ENCODE peak calls at places on chromosomes 5 and 9, in six cellular contexts. One of them, this sample, is unnamed.

GRCh38 chr5:71932649-71933338 is 174.5 kb upstream of the MAP1B start:
- DNase-seq in heart right ventricle: peak
- DNase-seq in sigmoid colon: no peak
- DNase-seq in neural crest cell: peak
- DNase-seq in cardiac fibroblast: peak
- DNase-seq in fibroblast of lung: peak
- DNase-seq in this sample: peak

GRCh38 chr9:98900725-98901124 is 43.0 kb upstream of the COL15A1 start:
- DNase-seq in cardiac fibroblast: no peak
- DNase-seq in neural crest cell: no peak
- DNase-seq in sigmoid colon: no peak
- DNase-seq in heart right ventricle: no peak
- DNase-seq in fibroblast of lung: no peak
- DNase-seq in this sample: no peak

GRCh38 chr5:131114754-131115153 is 50.3 kb downstream of the HINT1 start:
- DNase-seq in sigmoid colon: no peak
- DNase-seq in neural crest cell: no peak
- DNase-seq in heart right ventricle: no peak
- DNase-seq in cardiac fibroblast: no peak
- DNase-seq in fibroblast of lung: no peak
- DNase-seq in this sample: no peak

GRCh38 chr5:96094904-96095303 is 133.3 kb upstream of the ELL2 start:
- DNase-seq in neural crest cell: no peak
- DNase-seq in fibroblast of lung: no peak
- DNase-seq in heart right ventricle: no peak
- DNase-seq in sigmoid colon: no peak
- DNase-seq in cardiac fibroblast: no peak
- DNase-seq in this sample: no peak

GRCh38 chr5:173547579-173547978 is 68.9 kb downstream of the BOD1 start:
- DNase-seq in cardiac fibroblast: peak
- DNase-seq in neural crest cell: no peak
- DNase-seq in sigmoid colon: no peak
- DNase-seq in heart right ventricle: no peak
- DNase-seq in fibroblast of lung: peak
- DNase-seq in this sample: no peak

GRCh38 chr5:9622891-9623547 is 7.1 kb downstream of the TAS2R1 start:
- DNase-seq in neural crest cell: no peak
- DNase-seq in sigmoid colon: no peak
- DNase-seq in heart right ventricle: no peak
- DNase-seq in cardiac fibroblast: peak
- DNase-seq in fibroblast of lung: peak
- DNase-seq in this sample: no peak

GRCh38 chr5:168211245-168211644 is 80.2 kb upstream of the WWC1 start:
- DNase-seq in sigmoid colon: no peak
- DNase-seq in fibroblast of lung: no peak
- DNase-seq in neural crest cell: no peak
- DNase-seq in heart right ventricle: no peak
- DNase-seq in cardiac fibroblast: no peak
- DNase-seq in this sample: no peak

GRCh38 chr9:77648458-77649108 is 461 bp upstream of the GNA14 start:
- DNase-seq in neural crest cell: no peak
- DNase-seq in sigmoid colon: peak
- DNase-seq in heart right ventricle: peak
- DNase-seq in cardiac fibroblast: peak
- DNase-seq in fibroblast of lung: peak
- DNase-seq in this sample: no peak

GRCh38 chr9:132451276-132451675 is 41.3 kb downstream of the CFAP77 start:
- DNase-seq in fibroblast of lung: no peak
- DNase-seq in heart right ventricle: no peak
- DNase-seq in cardiac fibroblast: no peak
- DNase-seq in sigmoid colon: no peak
- DNase-seq in neural crest cell: no peak
- DNase-seq in this sample: no peak

GRCh38 chr5:94711785-94712184 is 93.3 kb downstream of the SLF1 start:
- DNase-seq in cardiac fibroblast: no peak
- DNase-seq in heart right ventricle: no peak
- DNase-seq in sigmoid colon: no peak
- DNase-seq in neural crest cell: no peak
- DNase-seq in fibroblast of lung: no peak
- DNase-seq in this sample: no peak

GRCh38 chr5:68778467-68778866 is 315.3 kb upstream of the SLC30A5 start:
- DNase-seq in heart right ventricle: no peak
- DNase-seq in fibroblast of lung: no peak
- DNase-seq in cardiac fibroblast: no peak
- DNase-seq in neural crest cell: no peak
- DNase-seq in sigmoid colon: no peak
- DNase-seq in this sample: no peak

GRCh38 chr9:518540-518939 is 303.9 kb downstream of the DOCK8 start:
- DNase-seq in neural crest cell: no peak
- DNase-seq in sigmoid colon: no peak
- DNase-seq in fibroblast of lung: no peak
- DNase-seq in heart right ventricle: no peak
- DNase-seq in cardiac fibroblast: no peak
- DNase-seq in this sample: no peak

GRCh38 chr5:56910123-56910951 is 941 bp downstream of the SETD9 start:
- DNase-seq in cardiac fibroblast: no peak
- DNase-seq in sigmoid colon: peak
- DNase-seq in neural crest cell: no peak
- DNase-seq in fibroblast of lung: peak
- DNase-seq in heart right ventricle: peak
- DNase-seq in this sample: peak

GRCh38 chr9:120780367-120780766 is 12.8 kb downstream of the FBXW2 start:
- DNase-seq in neural crest cell: no peak
- DNase-seq in heart right ventricle: no peak
- DNase-seq in fibroblast of lung: no peak
- DNase-seq in sigmoid colon: no peak
- DNase-seq in cardiac fibroblast: no peak
- DNase-seq in this sample: no peak

GRCh38 chr5:55154893-55155292 is 5.1 kb upstream of the GPX8 start:
- DNase-seq in sigmoid colon: no peak
- DNase-seq in fibroblast of lung: peak
- DNase-seq in heart right ventricle: no peak
- DNase-seq in cardiac fibroblast: peak
- DNase-seq in neural crest cell: no peak
- DNase-seq in this sample: no peak

GRCh38 chr5:56919942-56920662 is 10.7 kb downstream of the SETD9 start:
- DNase-seq in heart right ventricle: no peak
- DNase-seq in cardiac fibroblast: no peak
- DNase-seq in sigmoid colon: no peak
- DNase-seq in neural crest cell: no peak
- DNase-seq in fibroblast of lung: no peak
- DNase-seq in this sample: no peak

GRCh38 chr5:154386952-154387629 is 58.7 kb upstream of the SAP30L start:
- DNase-seq in fibroblast of lung: no peak
- DNase-seq in cardiac fibroblast: no peak
- DNase-seq in heart right ventricle: no peak
- DNase-seq in neural crest cell: no peak
- DNase-seq in sigmoid colon: no peak
- DNase-seq in this sample: no peak

GRCh38 chr5:72849546-72849945 is 33.1 kb downstream of the TNPO1 start:
- DNase-seq in sigmoid colon: no peak
- DNase-seq in cardiac fibroblast: no peak
- DNase-seq in neural crest cell: no peak
- DNase-seq in heart right ventricle: no peak
- DNase-seq in fibroblast of lung: no peak
- DNase-seq in this sample: no peak

GRCh38 chr9:76177924-76178323 is 216.3 kb downstream of the RFK start:
- DNase-seq in fibroblast of lung: no peak
- DNase-seq in sigmoid colon: no peak
- DNase-seq in cardiac fibroblast: no peak
- DNase-seq in neural crest cell: no peak
- DNase-seq in heart right ventricle: no peak
- DNase-seq in this sample: no peak

GRCh38 chr5:131186561-131187256 is 16.0 kb downstream of the LYRM7 start:
- DNase-seq in fibroblast of lung: peak
- DNase-seq in neural crest cell: no peak
- DNase-seq in sigmoid colon: no peak
- DNase-seq in heart right ventricle: no peak
- DNase-seq in cardiac fibroblast: peak
- DNase-seq in this sample: no peak

GRCh38 chr9:96618209-96619108 is 1.2 kb downstream of the CDC14B start:
- DNase-seq in fibroblast of lung: peak
- DNase-seq in cardiac fibroblast: peak
- DNase-seq in neural crest cell: no peak
- DNase-seq in heart right ventricle: peak
- DNase-seq in sigmoid colon: peak
- DNase-seq in this sample: peak

GRCh38 chr9:73715591-73715990 is 563.9 kb downstream of the ANXA1 start:
- DNase-seq in sigmoid colon: no peak
- DNase-seq in fibroblast of lung: no peak
- DNase-seq in cardiac fibroblast: no peak
- DNase-seq in heart right ventricle: no peak
- DNase-seq in neural crest cell: no peak
- DNase-seq in this sample: no peak

GRCh38 chr5:65925601-65926275 is 637 bp upstream of the ERBIN start:
- DNase-seq in cardiac fibroblast: peak
- DNase-seq in sigmoid colon: peak
- DNase-seq in fibroblast of lung: peak
- DNase-seq in heart right ventricle: peak
- DNase-seq in neural crest cell: peak
- DNase-seq in this sample: peak
- TF ChIP-seq CTCF in cardiac fibroblast: peak
- TF ChIP-seq CTCF in sigmoid colon: no peak
- TF ChIP-seq CTCF in fibroblast of lung: no peak
- TF ChIP-seq CTCF in heart right ventricle: peak
- TF ChIP-seq CTCF in neural crest cell: peak
- TF ChIP-seq CTCF in this sample: peak

GRCh38 chr5:171226096-171226495 is 83.0 kb upstream of the TLX3 start:
- DNase-seq in neural crest cell: no peak
- DNase-seq in cardiac fibroblast: peak
- DNase-seq in sigmoid colon: no peak
- DNase-seq in heart right ventricle: no peak
- DNase-seq in fibroblast of lung: no peak
- DNase-seq in this sample: no peak
- TF ChIP-seq CTCF in neural crest cell: peak
- TF ChIP-seq CTCF in cardiac fibroblast: peak
- TF ChIP-seq CTCF in sigmoid colon: no peak
- TF ChIP-seq CTCF in heart right ventricle: no peak
- TF ChIP-seq CTCF in fibroblast of lung: peak
- TF ChIP-seq CTCF in this sample: peak

DNA sequence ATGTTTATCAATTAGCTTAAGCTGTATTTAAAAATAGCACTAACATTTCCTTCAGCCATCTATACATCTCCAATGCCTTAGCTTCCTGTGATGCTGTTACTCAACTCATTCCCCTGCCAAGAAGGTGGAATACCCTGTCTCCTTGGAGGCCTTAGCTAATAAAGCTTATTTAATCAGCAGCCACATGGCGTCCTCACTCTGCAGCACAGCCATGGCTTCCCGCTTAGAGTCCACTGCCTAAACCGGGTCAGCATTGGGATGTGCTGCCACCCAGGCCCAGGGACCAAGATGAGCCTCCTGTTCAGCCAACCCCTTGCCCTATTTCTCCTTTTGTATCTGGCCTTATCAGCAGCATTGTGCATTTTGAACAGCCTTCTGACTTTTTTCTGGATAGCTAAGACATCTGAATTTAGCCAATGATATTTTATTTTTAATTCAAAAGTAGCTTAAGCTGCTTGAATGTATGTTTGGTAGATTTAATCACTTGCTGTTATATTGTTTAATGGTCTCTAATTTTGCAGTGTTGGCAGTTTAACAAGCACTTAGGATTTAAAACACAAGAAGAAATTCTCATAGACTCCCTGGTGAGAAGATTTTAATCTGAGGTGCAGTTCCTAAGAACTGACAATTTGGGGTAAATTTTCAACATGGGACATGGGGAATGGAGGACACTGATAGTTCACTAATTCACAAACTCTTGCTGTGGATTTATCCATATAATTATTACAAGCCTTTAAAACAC is 113.0 kb downstream of the RPS23 start:
- DNase-seq in neural crest cell: no peak
- DNase-seq in sigmoid colon: no peak
- DNase-seq in fibroblast of lung: peak
- DNase-seq in cardiac fibroblast: peak
- DNase-seq in heart right ventricle: no peak
- DNase-seq in this sample: peak
- TF ChIP-seq CTCF in neural crest cell: no peak
- TF ChIP-seq CTCF in sigmoid colon: no peak
- TF ChIP-seq CTCF in fibroblast of lung: no peak
- TF ChIP-seq CTCF in cardiac fibroblast: peak
- TF ChIP-seq CTCF in heart right ventricle: no peak
- TF ChIP-seq CTCF in this sample: no peak

GRCh38 chr9:135221576-135221950 is 134.1 kb downstream of the OLFM1 start:
- DNase-seq in neural crest cell: no peak
- DNase-seq in fibroblast of lung: no peak
- DNase-seq in cardiac fibroblast: no peak
- DNase-seq in sigmoid colon: peak
- DNase-seq in heart right ventricle: no peak
- DNase-seq in this sample: no peak

GRCh38 chr9:135217836-135218235 is 130.4 kb downstream of the OLFM1 start:
- DNase-seq in neural crest cell: no peak
- DNase-seq in fibroblast of lung: no peak
- DNase-seq in sigmoid colon: peak
- DNase-seq in heart right ventricle: peak
- DNase-seq in cardiac fibroblast: no peak
- DNase-seq in this sample: no peak

GRCh38 chr9:135218331-135219225 is 131.1 kb downstream of the OLFM1 start:
- DNase-seq in fibroblast of lung: no peak
- DNase-seq in sigmoid colon: peak
- DNase-seq in cardiac fibroblast: no peak
- DNase-seq in neural crest cell: no peak
- DNase-seq in heart right ventricle: peak
- DNase-seq in this sample: peak

GRCh38 chr9:135220601-135221575 is 133.4 kb downstream of the OLFM1 start:
- DNase-seq in sigmoid colon: peak
- DNase-seq in cardiac fibroblast: no peak
- DNase-seq in neural crest cell: no peak
- DNase-seq in heart right ventricle: peak
- DNase-seq in fibroblast of lung: no peak
- DNase-seq in this sample: peak

DNA sequence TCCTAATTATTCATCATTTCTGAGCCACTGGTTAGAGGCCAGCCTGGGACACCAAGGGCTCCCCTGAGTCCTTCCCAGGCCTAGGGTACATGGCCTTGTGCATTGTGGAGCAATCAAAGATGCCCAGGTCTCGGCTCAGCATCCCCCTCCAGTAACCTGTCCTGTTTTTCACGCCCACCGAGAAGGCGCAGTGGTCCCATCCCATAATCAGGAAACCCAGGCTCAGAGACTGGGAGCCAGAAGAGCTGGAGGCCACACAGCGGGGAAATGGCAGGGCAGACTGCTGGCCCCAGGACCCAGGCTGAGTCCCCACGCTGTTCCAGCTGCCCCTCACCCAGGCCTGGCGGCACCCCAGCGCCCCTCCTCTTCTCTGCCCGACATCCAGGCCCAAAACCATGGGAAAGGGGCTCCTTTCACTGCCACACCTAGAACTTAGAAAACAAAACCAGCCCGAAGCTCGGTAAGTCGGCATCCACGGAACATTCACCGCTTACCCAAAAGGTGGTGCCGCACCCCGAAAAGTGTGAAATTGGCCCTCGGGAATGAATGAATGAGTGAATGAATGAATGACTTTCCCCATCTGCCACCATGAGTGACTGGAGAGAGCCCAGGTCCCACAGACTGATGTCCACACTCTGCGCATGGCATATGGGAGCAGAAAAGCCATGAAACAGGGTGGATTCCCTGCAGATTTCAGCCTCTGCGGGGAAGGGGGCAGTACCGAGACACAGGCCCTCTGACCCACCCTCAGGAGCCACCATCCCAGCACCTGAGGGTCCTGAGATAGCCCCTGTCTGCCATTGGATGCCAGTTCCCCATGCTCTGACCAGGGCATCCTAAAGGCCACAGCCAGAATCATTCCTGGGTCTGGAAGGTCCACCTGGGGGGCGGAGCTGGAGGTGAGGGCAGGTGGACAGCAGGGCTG is 132.5 kb downstream of the OLFM1 start:
- DNase-seq in cardiac fibroblast: no peak
- DNase-seq in fibroblast of lung: no peak
- DNase-seq in neural crest cell: no peak
- DNase-seq in heart right ventricle: peak
- DNase-seq in sigmoid colon: peak
- DNase-seq in this sample: peak
- TF ChIP-seq CTCF in cardiac fibroblast: no peak
- TF ChIP-seq CTCF in fibroblast of lung: no peak
- TF ChIP-seq CTCF in neural crest cell: no peak
- TF ChIP-seq CTCF in heart right ventricle: no peak
- TF ChIP-seq CTCF in sigmoid colon: no peak
- TF ChIP-seq CTCF in this sample: no peak

This sample was measured in BE2C.